ENCODE peak calls at places on chromosome 19, in four cellular contexts. One of them, this sample, is unnamed.
A peak's percentile ranks its signal among the peaks of the same experiment; 100 is the strongest.

GRCh38 chr19:15251749-15252397 is 19.6 kb upstream of the EPHX3 start:
- DNase-seq in Peyer's patch: peak; percentile 63
- DNase-seq in right lobe of liver: no peak
- DNase-seq in uterus: peak; percentile 93
- DNase-seq in this sample: peak; percentile 82

GRCh38 chr19:14383898-14384669 is 2.8 kb downstream of the ADGRE5 start:
- DNase-seq in Peyer's patch: peak; percentile 75
- DNase-seq in right lobe of liver: no peak
- DNase-seq in uterus: peak; percentile 73
- DNase-seq in this sample: peak; percentile 72

GRCh38 chr19:9000933-9001332 is 9.3 kb downstream of the MUC16 start:
- DNase-seq in Peyer's patch: no peak
- DNase-seq in right lobe of liver: no peak
- DNase-seq in uterus: no peak
- DNase-seq in this sample: no peak

GRCh38 chr19:50657672-50658437 is 8.6 kb downstream of the C19orf81 start:
- DNase-seq in Peyer's patch: peak; percentile 85
- DNase-seq in right lobe of liver: peak; percentile 53
- DNase-seq in uterus: peak; percentile 79
- DNase-seq in this sample: peak; percentile 95

GRCh38 chr19:8340341-8341096 is 2.5 kb downstream of the KANK3 start:
- DNase-seq in Peyer's patch: peak; percentile 62
- DNase-seq in right lobe of liver: peak; percentile 61
- DNase-seq in uterus: peak; percentile 82
- DNase-seq in this sample: peak; percentile 72

GRCh38 chr19:36030264-36031148 is 2.2 kb downstream of the CLIP3 start:
- DNase-seq in Peyer's patch: no peak
- DNase-seq in right lobe of liver: no peak
- DNase-seq in uterus: no peak
- DNase-seq in this sample: no peak

GRCh38 chr19:2523630-2524311 is 47.8 kb downstream of the GADD45B start:
- DNase-seq in Peyer's patch: no peak
- DNase-seq in right lobe of liver: no peak
- DNase-seq in uterus: no peak
- DNase-seq in this sample: no peak

GRCh38 chr19:39514840-39515550 is at the start of gene SELENOV:
- DNase-seq in Peyer's patch: no peak
- DNase-seq in right lobe of liver: no peak
- DNase-seq in uterus: no peak
- DNase-seq in this sample: peak; percentile 79

GRCh38 chr19:55352040-55352439 is 2.5 kb downstream of the COX6B2 start:
- DNase-seq in Peyer's patch: no peak
- DNase-seq in right lobe of liver: no peak
- DNase-seq in uterus: no peak
- DNase-seq in this sample: no peak

GRCh38 chr19:31262673-31263308 is 86.4 kb downstream of the TSHZ3 start:
- DNase-seq in Peyer's patch: no peak
- DNase-seq in right lobe of liver: peak; percentile 19
- DNase-seq in uterus: no peak
- DNase-seq in this sample: no peak

GRCh38 chr19:19468424-19469050 is 46.8 kb downstream of the TSSK6 start:
- DNase-seq in Peyer's patch: no peak
- DNase-seq in right lobe of liver: no peak
- DNase-seq in uterus: no peak
- DNase-seq in this sample: no peak

GRCh38 chr19:18172331-18173053 is 1.1 kb upstream of the IFI30 start:
- DNase-seq in Peyer's patch: no peak
- DNase-seq in right lobe of liver: no peak
- DNase-seq in uterus: no peak
- DNase-seq in this sample: no peak
- H3K36me3 ChIP-seq in Peyer's patch: no peaks in the 10 kb centered on the region
- H3K36me3 ChIP-seq in right lobe of liver: peaks cover 4% of the 10 kb centered on the region
- H3K36me3 ChIP-seq in uterus: no peaks in the 10 kb centered on the region
- H3K36me3 ChIP-seq in this sample: peaks cover 36% of the 10 kb centered on the region

DNA sequence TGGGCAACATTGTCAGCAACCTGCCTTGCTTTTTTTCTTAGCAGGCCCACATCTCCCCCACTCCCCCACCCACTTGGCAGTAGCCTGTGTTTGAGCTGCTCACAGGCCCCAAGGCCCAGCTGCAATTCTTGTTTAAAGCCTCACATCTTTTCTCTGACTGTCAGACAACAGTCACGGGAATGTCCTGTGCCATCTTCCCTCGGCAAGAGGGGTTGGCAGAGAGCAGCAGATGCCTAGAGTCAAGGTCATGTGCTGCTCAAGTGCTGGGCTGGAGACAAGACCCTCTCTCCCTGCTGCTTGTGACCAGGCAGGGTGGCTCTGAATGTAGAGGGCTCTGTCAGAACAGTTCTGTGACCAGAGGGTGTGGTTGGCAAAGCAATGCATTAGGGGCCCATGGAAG is 47.4 kb downstream of the BBC3 start:
- DNase-seq in Peyer's patch: no peak
- DNase-seq in right lobe of liver: no peak
- DNase-seq in uterus: no peak
- DNase-seq in this sample: no peak
- H3K27ac ChIP-seq in Peyer's patch: no peak overlapping the region
- H3K27ac ChIP-seq in right lobe of liver: no peak overlapping the region
- H3K27ac ChIP-seq in uterus: no peak overlapping the region
- H3K27ac ChIP-seq in this sample: no peak overlapping the region

GRCh38 chr19:18206018-18206417 is 2.2 kb upstream of the RAB3A start:
- DNase-seq in Peyer's patch: no peak
- DNase-seq in right lobe of liver: no peak
- DNase-seq in uterus: no peak
- DNase-seq in this sample: no peak

GRCh38 chr19:18203408-18203862 is 407 bp downstream of the RAB3A start:
- DNase-seq in Peyer's patch: peak; percentile 71
- DNase-seq in right lobe of liver: peak; percentile 68
- DNase-seq in uterus: no peak
- DNase-seq in this sample: peak; percentile 91

GRCh38 chr19:18204394-18205179 is 745 bp upstream of the RAB3A start:
- DNase-seq in Peyer's patch: peak; percentile 84
- DNase-seq in right lobe of liver: no peak
- DNase-seq in uterus: peak; percentile 84
- DNase-seq in this sample: peak; percentile 35

GRCh38 chr19:18203863-18204393 is at the start of gene RAB3A:
- DNase-seq in Peyer's patch: peak; percentile 100
- DNase-seq in right lobe of liver: peak; percentile 100
- DNase-seq in uterus: peak; percentile 100
- DNase-seq in this sample: peak; percentile 98

GRCh38 chr19:18205180-18205915 is 1.5 kb upstream of the RAB3A start:
- DNase-seq in Peyer's patch: peak; percentile 90
- DNase-seq in right lobe of liver: peak; percentile 78
- DNase-seq in uterus: peak; percentile 91
- DNase-seq in this sample: peak; percentile 82
- TF ChIP-seq POLR2A in Peyer's patch: no peak
- TF ChIP-seq POLR2A in right lobe of liver: peak; percentile 33
- TF ChIP-seq POLR2A in uterus: peak; percentile 87
- TF ChIP-seq POLR2A in this sample: no peak

GRCh38 chr19:54149021-54149812 is 10.3 kb downstream of the LENG1 start:
- DNase-seq in Peyer's patch: no peak
- DNase-seq in right lobe of liver: no peak
- DNase-seq in uterus: no peak
- DNase-seq in this sample: no peak
- H3K36me3 ChIP-seq in Peyer's patch: no peaks in the 10 kb centered on the region
- H3K36me3 ChIP-seq in right lobe of liver: peaks cover 73% of the 10 kb centered on the region
- H3K36me3 ChIP-seq in uterus: no peaks in the 10 kb centered on the region
- H3K36me3 ChIP-seq in this sample: peaks cover 49% of the 10 kb centered on the region

DNA sequence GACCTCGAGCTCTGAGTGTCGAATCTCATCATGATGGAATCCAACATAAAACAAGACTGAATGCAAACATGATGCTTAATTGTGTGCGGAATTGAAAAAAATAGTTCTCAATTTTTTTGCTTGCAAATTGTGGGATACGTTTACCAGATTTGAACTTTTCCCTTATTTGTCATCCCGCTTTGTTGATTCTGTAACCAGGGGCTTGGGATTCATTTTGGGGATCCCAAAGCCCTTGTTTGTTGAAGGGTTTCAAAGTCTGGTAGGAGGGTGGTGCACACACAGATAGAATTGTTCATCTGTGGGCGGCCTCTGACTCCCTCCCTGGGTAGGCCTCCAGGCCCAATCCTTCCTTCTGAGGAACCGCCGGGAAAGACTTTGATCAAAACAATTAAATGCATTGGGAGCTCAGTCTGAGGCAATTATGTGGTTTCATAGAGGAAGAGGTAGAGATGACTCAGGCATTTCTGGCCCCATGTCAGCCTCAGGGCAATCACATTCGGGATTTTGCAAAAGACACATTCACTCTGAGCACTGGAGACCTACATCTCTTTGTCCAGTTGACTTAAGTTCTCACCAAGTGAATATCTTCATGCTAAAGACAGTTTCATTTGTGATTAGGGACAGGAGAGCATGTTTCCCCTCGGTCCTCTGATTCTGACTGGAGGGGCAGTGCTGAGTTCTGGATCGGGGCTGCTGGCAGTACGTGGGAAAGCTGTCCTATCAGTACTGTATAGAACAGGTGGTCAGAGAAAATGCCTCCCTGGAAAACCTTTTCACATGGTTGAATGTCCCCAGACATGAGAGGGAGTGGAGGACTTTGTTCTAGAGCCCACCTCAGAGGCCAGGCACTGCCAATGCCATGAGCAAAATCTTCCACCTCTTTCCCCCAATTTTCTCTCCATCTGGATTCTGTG is 27.8 kb upstream of the IGFL4 start:
- DNase-seq in Peyer's patch: peak; percentile 46
- DNase-seq in right lobe of liver: no peak
- DNase-seq in uterus: no peak
- DNase-seq in this sample: no peak
- H3K27ac ChIP-seq in Peyer's patch: no peak overlapping the region
- H3K27ac ChIP-seq in right lobe of liver: no peak overlapping the region
- H3K27ac ChIP-seq in uterus: no peak overlapping the region
- H3K27ac ChIP-seq in this sample: no peak overlapping the region

DNA sequence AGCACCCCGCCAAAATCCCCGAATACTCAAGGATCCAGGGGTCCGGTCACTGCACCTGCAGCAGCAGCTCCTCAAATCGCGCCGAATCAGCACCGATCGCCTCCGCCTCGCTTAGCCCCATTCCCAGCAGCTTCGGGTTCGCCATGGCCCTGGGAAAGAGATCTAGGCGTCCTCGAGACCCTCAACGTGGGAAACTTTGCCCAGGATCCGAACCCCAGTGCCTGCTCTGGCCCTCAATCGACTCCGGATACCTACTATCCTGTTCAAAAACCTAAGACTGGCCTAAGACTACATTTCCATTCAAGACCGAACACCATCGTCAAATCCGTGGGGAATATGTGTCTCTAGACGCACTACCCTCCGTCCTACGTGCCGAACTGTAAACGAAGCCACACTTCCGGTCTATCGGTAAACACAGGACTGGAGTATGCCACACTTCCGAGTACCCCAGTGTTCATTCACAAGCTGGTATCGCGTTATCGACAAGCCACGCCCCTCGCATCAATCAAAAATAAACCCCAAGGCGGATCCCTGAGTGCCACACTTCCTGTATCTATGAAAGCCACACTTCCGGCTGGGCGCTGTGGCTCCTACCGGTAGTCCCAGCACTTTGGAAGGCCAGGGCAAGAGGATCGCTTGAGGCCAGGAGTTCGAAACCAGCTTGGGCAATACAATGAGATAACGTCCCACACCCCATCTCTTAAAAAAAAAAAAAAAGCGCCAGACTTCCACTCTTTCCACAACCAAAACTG is at the start of gene PIH1D1:
- DNase-seq in Peyer's patch: peak; percentile 99
- DNase-seq in right lobe of liver: peak; percentile 97
- DNase-seq in uterus: peak; percentile 99
- DNase-seq in this sample: peak; percentile 99
- TF ChIP-seq POLR2A in Peyer's patch: peak; percentile 48
- TF ChIP-seq POLR2A in right lobe of liver: peak; percentile 32
- TF ChIP-seq POLR2A in uterus: peak; percentile 40
- TF ChIP-seq POLR2A in this sample: no peak

GRCh38 chr19:44131955-44132354 is 9.4 kb upstream of the ZNF234 start:
- DNase-seq in Peyer's patch: no peak
- DNase-seq in right lobe of liver: no peak
- DNase-seq in uterus: no peak
- DNase-seq in this sample: no peak
- H3K36me3 ChIP-seq in Peyer's patch: no peaks in the 10 kb centered on the region
- H3K36me3 ChIP-seq in right lobe of liver: peaks cover 4% of the 10 kb centered on the region
- H3K36me3 ChIP-seq in uterus: no peaks in the 10 kb centered on the region
- H3K36me3 ChIP-seq in this sample: peaks cover 29% of the 10 kb centered on the region

GRCh38 chr19:10762656-10763055 is 44.8 kb downstream of the DNM2 start:
- DNase-seq in Peyer's patch: peak; percentile 66
- DNase-seq in right lobe of liver: no peak
- DNase-seq in uterus: no peak
- DNase-seq in this sample: no peak

GRCh38 chr19:10761443-10762242 is 43.8 kb downstream of the DNM2 start:
- DNase-seq in Peyer's patch: no peak
- DNase-seq in right lobe of liver: no peak
- DNase-seq in uterus: no peak
- DNase-seq in this sample: no peak

GRCh38 chr19:10763399-10763798 is 45.5 kb downstream of the DNM2 start:
- DNase-seq in Peyer's patch: no peak
- DNase-seq in right lobe of liver: no peak
- DNase-seq in uterus: no peak
- DNase-seq in this sample: no peak

GRCh38 chr19:10758978-10759377 is 41.1 kb downstream of the DNM2 start:
- DNase-seq in Peyer's patch: no peak
- DNase-seq in right lobe of liver: no peak
- DNase-seq in uterus: no peak
- DNase-seq in this sample: no peak

DNA sequence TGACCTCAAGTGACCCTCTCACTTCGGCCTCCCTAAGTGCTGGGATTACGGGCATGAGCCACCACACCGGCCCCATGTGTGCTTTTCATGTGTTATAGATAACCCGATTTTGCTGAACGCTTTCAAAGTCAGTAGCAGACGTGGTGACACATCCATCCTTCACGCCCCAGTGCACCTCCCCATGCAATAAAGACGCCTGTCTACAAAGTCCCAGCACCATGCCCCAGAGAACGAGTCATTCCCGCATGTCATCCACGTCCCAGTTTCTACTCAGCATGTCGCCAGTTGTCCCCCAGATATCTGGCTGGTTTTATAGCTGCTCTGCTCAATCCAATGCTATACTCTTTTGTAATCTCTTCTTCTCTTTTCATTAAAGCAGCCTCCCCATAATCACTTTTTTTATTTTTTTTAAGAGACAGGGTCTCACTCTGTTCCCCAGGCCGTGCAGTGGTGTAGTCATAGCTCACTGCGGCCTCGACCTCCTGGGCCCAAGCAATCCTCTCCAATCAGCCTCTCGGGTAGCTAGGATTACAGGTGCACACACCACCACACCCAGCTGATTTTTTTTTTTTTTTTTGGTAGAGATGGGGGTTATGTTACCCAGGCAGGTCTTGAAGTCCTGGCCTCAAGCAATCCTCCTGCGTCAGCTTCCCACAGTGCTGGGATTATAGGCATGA is 42.5 kb downstream of the DNM2 start:
- DNase-seq in Peyer's patch: peak; percentile 84
- DNase-seq in right lobe of liver: no peak
- DNase-seq in uterus: no peak
- DNase-seq in this sample: no peak
- H3K27ac ChIP-seq in Peyer's patch: peak overlapping the region; percentile 76
- H3K27ac ChIP-seq in right lobe of liver: peak overlapping the region; percentile 13
- H3K27ac ChIP-seq in uterus: no peak overlapping the region
- H3K27ac ChIP-seq in this sample: peak overlapping the region; percentile 81

This sample was measured in upper lobe of left lung.